ENCODE peak calls at places on chromosomes 5 and 9, in eight cellular contexts. O is fibroblast of mammary gland, M is left lung, F is lung, X is tibial artery, L is astrocyte of the spinal cord, S is IMR-90, U is heart left ventricle. N is an unnamed sample.

GRCh38 chr9:120650352-120650751 is 63.9 kb downstream of the MEGF9 start:
- DNase-seq in O (peak; percentile 38), M (no peak), F (no peak), X (no peak), L (no peak), S (no peak), U (no peak), N (no peak)

GRCh38 chr9:83935276-83935890 is 14.2 kb upstream of the KIF27 start:
- DNase-seq in O (peak; percentile 85), M (no peak), F (no peak), X (no peak), L (peak; percentile 85), S (peak; percentile 82), U (no peak), N (peak; percentile 82)

GRCh38 chr5:51382759-51383493 is at the start of gene ISL1:
- DNase-seq in O (peak; percentile 67), M (peak; percentile 46), F (peak; percentile 35), X (no peak), L (peak; percentile 77), S (peak; percentile 55), U (peak; percentile 63), N (no peak)

GRCh38 chr5:156181656-156182055 is 145.3 kb upstream of the SGCD start:
- DNase-seq in O (no peak), M (no peak), F (no peak), X (no peak), L (no peak), S (peak; percentile 15), U (no peak), N (no peak)

GRCh38 chr5:31445041-31445600 is 86.8 kb downstream of the DROSHA start:
- DNase-seq in O (no peak), M (no peak), F (no peak), X (no peak), L (no peak), S (no peak), U (no peak), N (no peak)

GRCh38 chr5:33441241-33441844 is 578 bp downstream of the TARS1 start:
- DNase-seq in O (no peak), M (no peak), F (peak; percentile 31), X (no peak), L (no peak), S (peak; percentile 73), U (no peak), N (peak; percentile 39)

GRCh38 chr9:694499-695154 is 146.9 kb upstream of the DMRT1 start:
- DNase-seq in O (peak; percentile 92), M (no peak), F (no peak), X (no peak), L (peak; percentile 84), S (peak; percentile 93), U (no peak), N (no peak)

GRCh38 chr5:33530183-33530962 is 89.6 kb downstream of the TARS1 start:
- DNase-seq in O (no peak), M (no peak), F (no peak), X (no peak), L (no peak), S (no peak), U (no peak), N (no peak)

GRCh38 chr9:69173497-69173890 is 583 bp upstream of the TJP2 start:
- DNase-seq in O (no peak), M (no peak), F (no peak), X (no peak), L (no peak), S (no peak), U (no peak), N (no peak)

GRCh38 chr9:91898451-91899433 is 51.3 kb downstream of the ROR2 start:
- DNase-seq in O (peak; percentile 71), M (no peak), F (no peak), X (no peak), L (peak; percentile 64), S (peak; percentile 50), U (no peak), N (no peak)

GRCh38 chr5:72065751-72066255 is 41.5 kb upstream of the MAP1B start:
- DNase-seq in O (no peak), M (no peak), F (no peak), X (no peak), L (peak; percentile 35), S (peak; percentile 50), U (no peak), N (no peak)

GRCh38 chr9:105911104-105911911 is 217.0 kb downstream of the TMEM38B start:
- DNase-seq in O (no peak), M (no peak), F (no peak), X (no peak), L (peak; percentile 15), S (no peak), U (no peak), N (peak; percentile 20)

GRCh38 chr9:97478301-97478981 is 23.0 kb upstream of the TMOD1 start:
- DNase-seq in O (no peak), M (no peak), F (no peak), X (no peak), L (no peak), S (no peak), U (no peak), N (no peak)

GRCh38 chr5:85452322-85453025 is 1067.8 kb upstream of the EDIL3 start:
- DNase-seq in O (no peak), M (no peak), F (no peak), X (no peak), L (no peak), S (no peak), U (no peak), N (no peak)

GRCh38 chr5:108919591-108920326 is 172.1 kb downstream of the FER start:
- DNase-seq in O (no peak), M (no peak), F (no peak), X (no peak), L (no peak), S (no peak), U (no peak), N (no peak)
- TF ChIP-seq CTCF in O (peak; percentile 13), M (peak; percentile 15), F (no peak), X (no peak), L (no peak), S (peak; percentile 14), U (peak; percentile 38), N (no peak)

DNA sequence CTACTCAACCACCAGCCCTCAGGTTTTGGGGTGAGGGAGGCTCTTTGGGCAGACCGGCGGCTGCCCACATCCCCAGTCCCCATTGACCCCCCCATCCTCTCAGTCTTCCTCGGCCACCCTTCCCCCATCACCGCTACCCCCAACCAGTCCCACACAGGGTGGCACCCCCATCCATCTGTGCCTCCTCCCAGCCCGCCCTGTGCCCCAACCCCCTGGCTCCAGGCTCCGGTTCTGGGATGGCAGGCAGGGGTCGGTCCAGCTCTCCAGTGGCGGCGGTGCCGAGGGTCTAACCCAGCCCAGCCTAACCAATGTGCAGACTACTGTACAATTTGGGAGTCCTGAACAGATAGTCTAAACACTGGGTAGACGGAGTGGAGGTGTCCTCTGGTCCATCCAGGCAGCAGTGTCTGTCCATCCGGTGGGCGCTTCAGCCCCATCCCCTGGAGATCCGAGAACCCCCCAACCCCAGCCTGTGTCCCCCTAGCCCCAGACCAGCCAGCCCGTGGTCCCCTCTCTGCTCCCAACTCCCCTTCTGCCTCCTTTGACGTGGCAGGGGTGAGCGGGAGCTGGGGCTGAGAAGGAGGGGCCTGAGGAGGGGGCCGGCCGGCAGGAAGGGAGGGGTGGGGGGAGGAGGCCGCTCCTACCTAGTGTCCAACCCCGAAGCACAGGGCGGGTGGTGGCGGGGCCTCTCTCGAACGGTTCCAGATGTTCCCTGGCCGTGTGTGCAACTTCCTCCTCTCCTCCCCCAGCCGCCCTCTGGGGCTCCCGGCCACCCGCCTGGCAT is 31.2 kb downstream of the GOLGA2 start:
- DNase-seq in O (peak; percentile 90), M (peak; percentile 84), F (peak; percentile 68), X (peak; percentile 91), L (peak; percentile 78), S (peak; percentile 86), U (peak; percentile 88), N (peak; percentile 8)
- H3K4me3 ChIP-seq in O (peak overlapping the region; percentile 59), M (peak overlapping the region; percentile 16), F (no peak overlapping the region), X (peak overlapping the region; percentile 27), L (peak overlapping the region; percentile 35), S (peak overlapping the region; percentile 47), U (peak overlapping the region; percentile 24), N (no peak overlapping the region)

DNA sequence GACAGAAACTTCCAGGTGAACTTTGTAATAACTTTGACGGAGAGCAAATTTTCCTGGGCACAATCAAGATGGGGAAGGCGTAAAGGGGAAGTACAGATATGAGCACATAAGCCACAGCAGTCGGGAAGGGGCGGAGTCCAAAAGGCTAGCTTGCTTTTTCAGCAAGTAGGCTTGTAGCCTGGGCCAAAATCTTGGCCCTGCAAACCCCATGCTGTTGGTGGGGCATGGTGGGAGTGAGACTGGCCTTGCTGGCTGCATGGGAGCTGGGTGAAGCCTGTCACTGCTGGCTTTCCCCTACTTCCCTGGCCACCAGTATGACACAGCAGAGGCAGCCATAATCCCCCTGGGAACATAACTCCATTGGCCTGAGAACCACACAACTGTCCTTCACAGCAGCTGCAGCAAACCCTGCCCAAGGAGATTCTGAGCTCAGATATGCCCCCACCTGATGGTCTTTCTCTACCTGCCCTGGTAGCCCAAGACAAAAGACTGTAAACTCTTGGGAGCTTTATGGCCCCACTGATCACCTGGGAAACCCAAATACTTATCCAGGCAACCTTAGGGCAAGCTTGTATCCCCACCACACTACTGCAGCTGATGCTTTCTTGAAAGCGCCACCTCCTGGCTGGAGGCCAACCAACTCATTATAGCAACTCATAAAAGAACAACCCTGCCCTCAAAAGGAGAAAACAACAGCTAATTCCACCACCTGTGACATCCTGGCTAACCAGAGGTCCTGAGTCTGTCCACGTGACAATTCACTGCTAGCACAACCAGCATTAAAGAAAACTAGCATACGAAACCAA is 24.0 kb downstream of the DCTN4 start:
- DNase-seq in O (no peak), M (peak; percentile 77), F (peak; percentile 59), X (peak; percentile 71), L (no peak), S (no peak), U (peak; percentile 68), N (no peak)
- TF ChIP-seq CTCF in O (no peak), M (no peak), F (no peak), X (no peak), L (no peak), S (no peak), U (no peak), N (no peak)

GRCh38 chr5:44389410-44389879 is at the start of gene FGF10:
- DNase-seq in O (no peak), M (peak; percentile 34), F (no peak), X (peak; percentile 61), L (peak; percentile 2), S (no peak), U (peak; percentile 60), N (no peak)

GRCh38 chr5:44387391-44387790 is 1.8 kb downstream of the FGF10 start:
- DNase-seq in O (peak; percentile 29), M (no peak), F (no peak), X (no peak), L (no peak), S (no peak), U (no peak), N (no peak)

GRCh38 chr5:44387911-44388310 is 1.3 kb downstream of the FGF10 start:
- DNase-seq in O (no peak), M (no peak), F (no peak), X (no peak), L (no peak), S (no peak), U (no peak), N (no peak)

GRCh38 chr5:44388504-44389409 is 463 bp downstream of the FGF10 start:
- DNase-seq in O (peak; percentile 44), M (peak; percentile 34), F (no peak), X (peak; percentile 67), L (peak; percentile 11), S (peak; percentile 2), U (no peak), N (no peak)

DNA sequence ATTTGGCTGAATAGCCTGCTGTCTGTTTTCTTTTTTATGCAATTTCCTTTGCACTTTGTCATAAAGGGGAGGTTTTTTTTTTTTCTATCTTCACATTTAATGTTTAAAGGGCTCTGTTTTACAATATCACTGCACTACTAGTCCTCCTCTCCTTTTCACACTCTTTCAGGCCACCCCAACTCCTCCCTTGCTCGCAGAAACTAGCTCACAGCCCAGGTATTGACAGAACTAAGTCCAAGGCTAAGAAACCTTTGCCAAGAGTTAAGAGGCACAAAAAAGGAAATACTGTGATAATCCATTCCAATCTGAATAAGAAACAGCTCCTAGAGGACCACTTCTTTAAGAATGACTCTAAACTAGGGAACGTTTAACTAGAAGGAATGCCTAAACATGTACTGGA is 1.1 kb upstream of the FGF10 start:
- DNase-seq in O (no peak), M (no peak), F (no peak), X (no peak), L (no peak), S (no peak), U (no peak), N (no peak)
- H3K4me3 ChIP-seq in O (no peak overlapping the region), M (no peak overlapping the region), F (no peak overlapping the region), X (no peak overlapping the region), L (no peak overlapping the region), S (no peak overlapping the region), U (no peak overlapping the region), N (no peak overlapping the region)

N was measured in astrocyte of the cerebellum.